ENCODE peak calls at places on chromosomes 12 and 14, in nine cellular contexts. A, M, K, P, G, L, R, X and Q are unnamed samples.

GRCh38 chr14:86788229-86788628 is 1204.8 kb downstream of the GALC start:
- DNase-seq in A (no peak), M (no peak), K (no peak), P (no peak), G (no peak), L (no peak), R (no peak), X (no peak), Q (no peak)

GRCh38 chr12:120774169-120774916 is 48.7 kb downstream of the ACADS start:
- DNase-seq in A (peak), M (no peak), K (no peak), P (no peak), G (no peak), L (no peak), R (no peak), X (no peak), Q (no peak)

GRCh38 chr12:47870175-47870781 is 34.5 kb downstream of the VDR start:
- DNase-seq in A (peak), M (peak), K (no peak), P (no peak), G (no peak), L (no peak), R (no peak), X (no peak), Q (no peak)

GRCh38 chr14:81927069-81927468 is 393.4 kb upstream of the SEL1L start:
- DNase-seq in A (peak), M (no peak), K (no peak), P (no peak), G (peak), L (no peak), R (peak), X (no peak), Q (no peak)

GRCh38 chr12:78121969-78122610 is 291.4 kb downstream of the NAV3 start:
- DNase-seq in A (no peak), M (peak), K (no peak), P (no peak), G (no peak), L (no peak), R (no peak), X (no peak), Q (no peak)

GRCh38 chr12:19273482-19274330 is 144.2 kb downstream of the PLEKHA5 start:
- DNase-seq in A (peak), M (peak), K (peak), P (no peak), G (no peak), L (peak), R (no peak), X (no peak), Q (no peak)

GRCh38 chr14:68762944-68763831 is 29.7 kb downstream of the ZFP36L1 start:
- DNase-seq in A (no peak), M (peak), K (no peak), P (no peak), G (no peak), L (no peak), R (no peak), X (no peak), Q (peak)

GRCh38 chr14:91038439-91038838 is 22.0 kb downstream of the RPS6KA5 start:
- DNase-seq in A (no peak), M (peak), K (no peak), P (no peak), G (no peak), L (no peak), R (no peak), X (no peak), Q (no peak)

GRCh38 chr12:99386907-99387306 is 260.6 kb upstream of the GARIN6 start:
- DNase-seq in A (peak), M (peak), K (no peak), P (peak), G (peak), L (no peak), R (peak), X (no peak), Q (no peak)

GRCh38 chr12:117279606-117280005 is 81.8 kb downstream of the NOS1 start:
- DNase-seq in A (no peak), M (no peak), K (no peak), P (no peak), G (no peak), L (no peak), R (no peak), X (no peak), Q (no peak)

GRCh38 chr14:30580616-30581282 is 21.8 kb downstream of the G2E3 start:
- DNase-seq in A (no peak), M (no peak), K (no peak), P (no peak), G (no peak), L (no peak), R (no peak), X (no peak), Q (no peak)

GRCh38 chr14:93655078-93655750 is 133.1 kb downstream of the PRIMA1 start:
- DNase-seq in A (peak), M (peak), K (peak), P (peak), G (peak), L (no peak), R (peak), X (no peak), Q (no peak)